ENCODE peak calls at places on chromosomes 2 and 18, in six cellular contexts. One of them, this sample, is unnamed.

GRCh38 chr2:173216668-173217067 is 138.0 kb upstream of the CDCA7 start:
- DNase-seq in fibroblast of the aortic adventitia: no peak
- DNase-seq in K562: no peak
- DNase-seq in GM12865: no peak
- DNase-seq in epithelial cell of esophagus: no peak
- DNase-seq in endothelial cell: no peak
- DNase-seq in this sample: no peak

GRCh38 chr2:171788316-171788993 is 101.2 kb downstream of the DYNC1I2 start:
- DNase-seq in epithelial cell of esophagus: no peak
- DNase-seq in endothelial cell: no peak
- DNase-seq in GM12865: no peak
- DNase-seq in K562: no peak
- DNase-seq in fibroblast of the aortic adventitia: no peak
- DNase-seq in this sample: no peak

GRCh38 chr2:107543793-107544192 is 282.9 kb upstream of the RGPD4 start:
- DNase-seq in GM12865: no peak
- DNase-seq in K562: no peak
- DNase-seq in epithelial cell of esophagus: no peak
- DNase-seq in endothelial cell: no peak
- DNase-seq in fibroblast of the aortic adventitia: no peak
- DNase-seq in this sample: no peak

GRCh38 chr2:138035597-138036217 is 71.4 kb downstream of the HNMT start:
- DNase-seq in fibroblast of the aortic adventitia: peak; percentile 51
- DNase-seq in K562: no peak
- DNase-seq in epithelial cell of esophagus: peak; percentile 11
- DNase-seq in endothelial cell: no peak
- DNase-seq in GM12865: no peak
- DNase-seq in this sample: no peak

GRCh38 chr2:109352066-109352897 is 223.3 kb downstream of the SH3RF3 start:
- DNase-seq in K562: no peak
- DNase-seq in endothelial cell: no peak
- DNase-seq in fibroblast of the aortic adventitia: no peak
- DNase-seq in GM12865: no peak
- DNase-seq in epithelial cell of esophagus: no peak
- DNase-seq in this sample: no peak

GRCh38 chr18:29449424-29449823 is 1272.5 kb upstream of the CDH2 start:
- DNase-seq in K562: no peak
- DNase-seq in fibroblast of the aortic adventitia: peak; percentile 48
- DNase-seq in GM12865: no peak
- DNase-seq in endothelial cell: no peak
- DNase-seq in epithelial cell of esophagus: no peak
- DNase-seq in this sample: no peak

GRCh38 chr18:524496-524895 is 24.0 kb upstream of the COLEC12 start:
- DNase-seq in endothelial cell: no peak
- DNase-seq in fibroblast of the aortic adventitia: peak; percentile 95
- DNase-seq in epithelial cell of esophagus: no peak
- DNase-seq in GM12865: no peak
- DNase-seq in K562: no peak
- DNase-seq in this sample: no peak

GRCh38 chr18:37714621-37715020 is 149.0 kb upstream of the CELF4 start:
- DNase-seq in K562: no peak
- DNase-seq in endothelial cell: no peak
- DNase-seq in epithelial cell of esophagus: no peak
- DNase-seq in fibroblast of the aortic adventitia: no peak
- DNase-seq in GM12865: no peak
- DNase-seq in this sample: no peak

GRCh38 chr2:190023860-190024259 is 38.7 kb downstream of the MSTN start:
- DNase-seq in fibroblast of the aortic adventitia: peak; percentile 67
- DNase-seq in K562: peak; percentile 27
- DNase-seq in endothelial cell: peak; percentile 8
- DNase-seq in epithelial cell of esophagus: peak; percentile 77
- DNase-seq in GM12865: peak; percentile 48
- DNase-seq in this sample: peak; percentile 6

GRCh38 chr18:13264091-13264777 is 45.7 kb downstream of the LDLRAD4 start:
- DNase-seq in fibroblast of the aortic adventitia: peak; percentile 27
- DNase-seq in epithelial cell of esophagus: no peak
- DNase-seq in K562: no peak
- DNase-seq in endothelial cell: no peak
- DNase-seq in GM12865: no peak
- DNase-seq in this sample: no peak

GRCh38 chr18:8069708-8070107 is 502.6 kb downstream of the PTPRM start:
- DNase-seq in K562: no peak
- DNase-seq in endothelial cell: no peak
- DNase-seq in GM12865: no peak
- DNase-seq in fibroblast of the aortic adventitia: no peak
- DNase-seq in epithelial cell of esophagus: no peak
- DNase-seq in this sample: no peak

GRCh38 chr2:241924069-241924908 is 54.8 kb downstream of the RTP5 start:
- DNase-seq in GM12865: no peak
- DNase-seq in fibroblast of the aortic adventitia: no peak
- DNase-seq in epithelial cell of esophagus: no peak
- DNase-seq in K562: no peak
- DNase-seq in endothelial cell: no peak
- DNase-seq in this sample: peak; percentile 8

GRCh38 chr18:23850215-23850614 is 161.0 kb downstream of the LAMA3 start:
- DNase-seq in endothelial cell: no peak
- DNase-seq in K562: no peak
- DNase-seq in fibroblast of the aortic adventitia: no peak
- DNase-seq in epithelial cell of esophagus: no peak
- DNase-seq in GM12865: no peak
- DNase-seq in this sample: no peak
- TF ChIP-seq CTCF in endothelial cell: no peak
- TF ChIP-seq CTCF in K562: no peak
- TF ChIP-seq CTCF in fibroblast of the aortic adventitia: no peak
- TF ChIP-seq CTCF in epithelial cell of esophagus: no peak
- TF ChIP-seq CTCF in GM12865: no peak
- TF ChIP-seq CTCF in this sample: no peak

GRCh38 chr2:26471766-26472706 is 5.9 kb downstream of the OTOF start:
- DNase-seq in K562: peak; percentile 51
- DNase-seq in GM12865: no peak
- DNase-seq in endothelial cell: no peak
- DNase-seq in epithelial cell of esophagus: no peak
- DNase-seq in fibroblast of the aortic adventitia: no peak
- DNase-seq in this sample: no peak
- TF ChIP-seq CTCF in K562: peak; percentile 74
- TF ChIP-seq CTCF in GM12865: peak; percentile 6
- TF ChIP-seq CTCF in endothelial cell: peak; percentile 36
- TF ChIP-seq CTCF in epithelial cell of esophagus: no peak
- TF ChIP-seq CTCF in fibroblast of the aortic adventitia: no peak
- TF ChIP-seq CTCF in this sample: no peak

GRCh38 chr2:46657042-46657504 is 177.7 kb downstream of the TMEM247 start:
- DNase-seq in GM12865: peak; percentile 39
- DNase-seq in endothelial cell: no peak
- DNase-seq in K562: peak; percentile 17
- DNase-seq in epithelial cell of esophagus: peak; percentile 46
- DNase-seq in fibroblast of the aortic adventitia: peak; percentile 95
- DNase-seq in this sample: no peak
- TF ChIP-seq CTCF in GM12865: peak; percentile 45
- TF ChIP-seq CTCF in endothelial cell: no peak
- TF ChIP-seq CTCF in K562: peak; percentile 66
- TF ChIP-seq CTCF in epithelial cell of esophagus: peak; percentile 40
- TF ChIP-seq CTCF in fibroblast of the aortic adventitia: peak; percentile 41
- TF ChIP-seq CTCF in this sample: peak; percentile 28

DNA sequence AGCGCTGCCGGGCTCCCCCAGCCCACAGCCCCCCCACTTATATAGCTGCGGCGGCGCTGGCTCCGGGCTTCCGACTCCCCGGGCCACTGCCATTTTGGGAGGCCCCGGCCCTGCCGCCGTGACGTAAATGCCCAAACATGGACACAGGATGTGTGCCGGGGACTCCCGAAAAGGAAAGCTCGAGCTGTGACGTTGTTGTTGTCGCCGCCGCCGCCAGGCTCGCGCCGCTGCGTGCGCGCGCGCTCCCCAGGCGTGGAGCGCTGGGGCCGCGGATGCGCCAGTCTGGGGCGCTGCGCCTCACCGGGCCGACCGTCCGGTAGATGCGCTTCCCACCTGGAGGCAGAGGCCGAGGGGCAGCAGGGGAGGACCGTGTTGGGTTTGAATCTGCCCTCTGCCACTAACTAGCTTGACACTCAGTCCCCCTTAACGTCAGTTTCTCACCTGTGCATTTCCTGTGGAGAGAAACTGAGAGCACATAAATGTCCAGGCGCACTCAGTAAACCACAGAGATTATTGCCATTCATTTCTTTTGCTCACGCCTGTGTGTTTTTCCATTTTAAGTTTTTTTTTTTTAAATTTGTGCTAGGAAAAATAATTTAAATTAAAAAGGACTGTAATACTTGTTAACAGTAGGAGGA is at the start of gene EGR4:
- DNase-seq in K562: peak; percentile 65
- DNase-seq in fibroblast of the aortic adventitia: peak; percentile 24
- DNase-seq in epithelial cell of esophagus: peak; percentile 82
- DNase-seq in GM12865: peak; percentile 92
- DNase-seq in endothelial cell: peak; percentile 58
- DNase-seq in this sample: peak; percentile 95
- TF ChIP-seq CTCF in K562: no peak
- TF ChIP-seq CTCF in fibroblast of the aortic adventitia: no peak
- TF ChIP-seq CTCF in epithelial cell of esophagus: no peak
- TF ChIP-seq CTCF in GM12865: no peak
- TF ChIP-seq CTCF in endothelial cell: no peak
- TF ChIP-seq CTCF in this sample: no peak

GRCh38 chr2:204024503-204024902 is 87.9 kb downstream of the ICOS start:
- DNase-seq in K562: peak; percentile 2
- DNase-seq in epithelial cell of esophagus: peak; percentile 61
- DNase-seq in GM12865: peak; percentile 36
- DNase-seq in endothelial cell: peak; percentile 40
- DNase-seq in fibroblast of the aortic adventitia: peak; percentile 34
- DNase-seq in this sample: peak; percentile 42

GRCh38 chr2:204027105-204027504 is 90.5 kb downstream of the ICOS start:
- DNase-seq in K562: no peak
- DNase-seq in epithelial cell of esophagus: peak; percentile 74
- DNase-seq in GM12865: peak; percentile 68
- DNase-seq in endothelial cell: no peak
- DNase-seq in fibroblast of the aortic adventitia: no peak
- DNase-seq in this sample: peak; percentile 55

GRCh38 chr2:204023088-204023487 is 86.5 kb downstream of the ICOS start:
- DNase-seq in GM12865: no peak
- DNase-seq in epithelial cell of esophagus: no peak
- DNase-seq in K562: no peak
- DNase-seq in endothelial cell: no peak
- DNase-seq in fibroblast of the aortic adventitia: no peak
- DNase-seq in this sample: no peak

GRCh38 chr2:204024906-204025475 is 88.4 kb downstream of the ICOS start:
- DNase-seq in K562: no peak
- DNase-seq in fibroblast of the aortic adventitia: no peak
- DNase-seq in endothelial cell: no peak
- DNase-seq in epithelial cell of esophagus: no peak
- DNase-seq in GM12865: no peak
- DNase-seq in this sample: no peak

GRCh38 chr2:204026294-204026693 is 89.7 kb downstream of the ICOS start:
- DNase-seq in fibroblast of the aortic adventitia: no peak
- DNase-seq in K562: peak; percentile 7
- DNase-seq in GM12865: no peak
- DNase-seq in epithelial cell of esophagus: no peak
- DNase-seq in endothelial cell: no peak
- DNase-seq in this sample: no peak
- TF ChIP-seq CTCF in fibroblast of the aortic adventitia: peak; percentile 6
- TF ChIP-seq CTCF in K562: peak; percentile 37
- TF ChIP-seq CTCF in GM12865: peak; percentile 34
- TF ChIP-seq CTCF in epithelial cell of esophagus: no peak
- TF ChIP-seq CTCF in endothelial cell: peak; percentile 28
- TF ChIP-seq CTCF in this sample: no peak

GRCh38 chr2:36659218-36659617 is 37.3 kb upstream of the VIT start:
- DNase-seq in K562: no peak
- DNase-seq in fibroblast of the aortic adventitia: no peak
- DNase-seq in GM12865: no peak
- DNase-seq in epithelial cell of esophagus: no peak
- DNase-seq in endothelial cell: no peak
- DNase-seq in this sample: no peak
- TF ChIP-seq CTCF in K562: no peak
- TF ChIP-seq CTCF in fibroblast of the aortic adventitia: no peak
- TF ChIP-seq CTCF in GM12865: no peak
- TF ChIP-seq CTCF in epithelial cell of esophagus: no peak
- TF ChIP-seq CTCF in endothelial cell: no peak
- TF ChIP-seq CTCF in this sample: no peak

GRCh38 chr18:61612517-61612916 is 279.3 kb downstream of the CDH20 start:
- DNase-seq in GM12865: no peak
- DNase-seq in epithelial cell of esophagus: no peak
- DNase-seq in endothelial cell: no peak
- DNase-seq in K562: no peak
- DNase-seq in fibroblast of the aortic adventitia: no peak
- DNase-seq in this sample: no peak
- TF ChIP-seq CTCF in GM12865: no peak
- TF ChIP-seq CTCF in epithelial cell of esophagus: peak; percentile 35
- TF ChIP-seq CTCF in endothelial cell: no peak
- TF ChIP-seq CTCF in K562: peak; percentile 16
- TF ChIP-seq CTCF in fibroblast of the aortic adventitia: no peak
- TF ChIP-seq CTCF in this sample: no peak

GRCh38 chr2:232464534-232464865 is 8.5 kb downstream of the ALPI start:
- DNase-seq in fibroblast of the aortic adventitia: no peak
- DNase-seq in epithelial cell of esophagus: no peak
- DNase-seq in K562: no peak
- DNase-seq in endothelial cell: no peak
- DNase-seq in GM12865: no peak
- DNase-seq in this sample: no peak

GRCh38 chr2:232465061-232465460 is 9.1 kb downstream of the ALPI start:
- DNase-seq in epithelial cell of esophagus: no peak
- DNase-seq in GM12865: no peak
- DNase-seq in fibroblast of the aortic adventitia: no peak
- DNase-seq in K562: no peak
- DNase-seq in endothelial cell: no peak
- DNase-seq in this sample: no peak

GRCh38 chr2:232466221-232466620 is 10.3 kb downstream of the ALPI start:
- DNase-seq in GM12865: no peak
- DNase-seq in epithelial cell of esophagus: no peak
- DNase-seq in endothelial cell: no peak
- DNase-seq in fibroblast of the aortic adventitia: no peak
- DNase-seq in K562: no peak
- DNase-seq in this sample: no peak

GRCh38 chr2:232460171-232460570 is 4.2 kb downstream of the ALPI start:
- DNase-seq in epithelial cell of esophagus: no peak
- DNase-seq in K562: no peak
- DNase-seq in endothelial cell: no peak
- DNase-seq in GM12865: no peak
- DNase-seq in fibroblast of the aortic adventitia: no peak
- DNase-seq in this sample: no peak

GRCh38 chr2:232463701-232464533 is 8.0 kb downstream of the ALPI start:
- DNase-seq in epithelial cell of esophagus: no peak
- DNase-seq in fibroblast of the aortic adventitia: no peak
- DNase-seq in GM12865: no peak
- DNase-seq in K562: no peak
- DNase-seq in endothelial cell: no peak
- DNase-seq in this sample: no peak
- TF ChIP-seq CTCF in epithelial cell of esophagus: no peak
- TF ChIP-seq CTCF in fibroblast of the aortic adventitia: no peak
- TF ChIP-seq CTCF in GM12865: no peak
- TF ChIP-seq CTCF in K562: no peak
- TF ChIP-seq CTCF in endothelial cell: no peak
- TF ChIP-seq CTCF in this sample: no peak

GRCh38 chr2:232444409-232445148 is 11.4 kb upstream of the ALPI start:
- DNase-seq in GM12865: peak; percentile 74
- DNase-seq in endothelial cell: peak; percentile 80
- DNase-seq in epithelial cell of esophagus: peak; percentile 82
- DNase-seq in fibroblast of the aortic adventitia: peak; percentile 53
- DNase-seq in K562: peak; percentile 52
- DNase-seq in this sample: peak; percentile 85
- TF ChIP-seq CTCF in GM12865: peak; percentile 81
- TF ChIP-seq CTCF in endothelial cell: peak; percentile 71
- TF ChIP-seq CTCF in epithelial cell of esophagus: peak; percentile 84
- TF ChIP-seq CTCF in fibroblast of the aortic adventitia: peak; percentile 74
- TF ChIP-seq CTCF in K562: peak; percentile 54
- TF ChIP-seq CTCF in this sample: peak; percentile 61